ENCODE peak calls at places on chromosomes 16 and 17, in six cellular contexts. One of them, this sample, is unnamed.

GRCh38 chr16:28092721-28093382 is 29.3 kb upstream of the GSG1L start:
- DNase-seq in CD8-positive, alpha-beta T cell: no peak
- DNase-seq in osteocyte: no peak
- DNase-seq in astrocyte of the spinal cord: no peak
- DNase-seq in DND-41: no peak
- DNase-seq in A549: no peak
- DNase-seq in this sample: no peak

GRCh38 chr17:81556175-81556691 is 4.1 kb upstream of the FAAP100 start:
- DNase-seq in CD8-positive, alpha-beta T cell: no peak
- DNase-seq in osteocyte: no peak
- DNase-seq in astrocyte of the spinal cord: no peak
- DNase-seq in DND-41: no peak
- DNase-seq in A549: no peak
- DNase-seq in this sample: no peak

GRCh38 chr17:73571524-73572130 is 72.6 kb downstream of the SDK2 start:
- DNase-seq in CD8-positive, alpha-beta T cell: no peak
- DNase-seq in osteocyte: no peak
- DNase-seq in astrocyte of the spinal cord: no peak
- DNase-seq in DND-41: no peak
- DNase-seq in A549: no peak
- DNase-seq in this sample: no peak

GRCh38 chr17:80124351-80124981 is 22.5 kb downstream of the EIF4A3 start:
- DNase-seq in CD8-positive, alpha-beta T cell: no peak
- DNase-seq in osteocyte: no peak
- DNase-seq in astrocyte of the spinal cord: peak
- DNase-seq in DND-41: no peak
- DNase-seq in A549: peak
- DNase-seq in this sample: peak

GRCh38 chr16:24980077-24980793 is 34.9 kb downstream of the ARHGAP17 start:
- DNase-seq in CD8-positive, alpha-beta T cell: no peak
- DNase-seq in osteocyte: no peak
- DNase-seq in astrocyte of the spinal cord: no peak
- DNase-seq in DND-41: no peak
- DNase-seq in A549: no peak
- DNase-seq in this sample: peak

GRCh38 chr16:2486645-2487516 is 12.0 kb downstream of the TBC1D24 start:
- DNase-seq in CD8-positive, alpha-beta T cell: peak
- DNase-seq in osteocyte: no peak
- DNase-seq in astrocyte of the spinal cord: no peak
- DNase-seq in DND-41: no peak
- DNase-seq in A549: no peak
- DNase-seq in this sample: peak

GRCh38 chr16:17395849-17396480 is 74.8 kb downstream of the XYLT1 start:
- DNase-seq in CD8-positive, alpha-beta T cell: no peak
- DNase-seq in osteocyte: no peak
- DNase-seq in astrocyte of the spinal cord: no peak
- DNase-seq in DND-41: no peak
- DNase-seq in A549: no peak
- DNase-seq in this sample: no peak

GRCh38 chr17:61209524-61209923 is 190.1 kb upstream of the TBX2 start:
- DNase-seq in CD8-positive, alpha-beta T cell: no peak
- DNase-seq in osteocyte: no peak
- DNase-seq in astrocyte of the spinal cord: no peak
- DNase-seq in DND-41: no peak
- DNase-seq in A549: no peak
- DNase-seq in this sample: no peak

GRCh38 chr16:4087099-4087885 is 28.9 kb downstream of the ADCY9 start:
- DNase-seq in CD8-positive, alpha-beta T cell: no peak
- DNase-seq in osteocyte: no peak
- DNase-seq in astrocyte of the spinal cord: no peak
- DNase-seq in DND-41: no peak
- DNase-seq in A549: no peak
- DNase-seq in this sample: no peak

GRCh38 chr17:44198721-44199552 is 747 bp downstream of the ATXN7L3 start:
- DNase-seq in CD8-positive, alpha-beta T cell: peak
- DNase-seq in osteocyte: no peak
- DNase-seq in astrocyte of the spinal cord: peak
- DNase-seq in DND-41: peak
- DNase-seq in A549: peak
- DNase-seq in this sample: peak

GRCh38 chr16:57536306-57537193 is at the start of gene CCDC102A:
- DNase-seq in CD8-positive, alpha-beta T cell: peak
- DNase-seq in osteocyte: peak
- DNase-seq in astrocyte of the spinal cord: peak
- DNase-seq in DND-41: peak
- DNase-seq in A549: no peak
- DNase-seq in this sample: peak

GRCh38 chr16:28596840-28597691 is at the start of gene SULT1A2:
- DNase-seq in CD8-positive, alpha-beta T cell: no peak
- DNase-seq in osteocyte: no peak
- DNase-seq in astrocyte of the spinal cord: no peak
- DNase-seq in DND-41: no peak
- DNase-seq in A549: no peak
- DNase-seq in this sample: no peak

GRCh38 chr17:51651513-51652298 is 391.4 kb downstream of the UTP18 start:
- DNase-seq in CD8-positive, alpha-beta T cell: no peak
- DNase-seq in osteocyte: no peak
- DNase-seq in astrocyte of the spinal cord: no peak
- DNase-seq in DND-41: no peak
- DNase-seq in A549: no peak
- DNase-seq in this sample: no peak

GRCh38 chr16:69114346-69114975 is 9.0 kb downstream of the HAS3 start:
- DNase-seq in CD8-positive, alpha-beta T cell: no peak
- DNase-seq in osteocyte: no peak
- DNase-seq in astrocyte of the spinal cord: no peak
- DNase-seq in DND-41: no peak
- DNase-seq in A549: no peak
- DNase-seq in this sample: no peak

GRCh38 chr17:13939222-13939621 is 130.1 kb upstream of the COX10 start:
- DNase-seq in CD8-positive, alpha-beta T cell: no peak
- DNase-seq in osteocyte: no peak
- DNase-seq in astrocyte of the spinal cord: no peak
- DNase-seq in DND-41: no peak
- DNase-seq in A549: no peak
- DNase-seq in this sample: no peak

DNA sequence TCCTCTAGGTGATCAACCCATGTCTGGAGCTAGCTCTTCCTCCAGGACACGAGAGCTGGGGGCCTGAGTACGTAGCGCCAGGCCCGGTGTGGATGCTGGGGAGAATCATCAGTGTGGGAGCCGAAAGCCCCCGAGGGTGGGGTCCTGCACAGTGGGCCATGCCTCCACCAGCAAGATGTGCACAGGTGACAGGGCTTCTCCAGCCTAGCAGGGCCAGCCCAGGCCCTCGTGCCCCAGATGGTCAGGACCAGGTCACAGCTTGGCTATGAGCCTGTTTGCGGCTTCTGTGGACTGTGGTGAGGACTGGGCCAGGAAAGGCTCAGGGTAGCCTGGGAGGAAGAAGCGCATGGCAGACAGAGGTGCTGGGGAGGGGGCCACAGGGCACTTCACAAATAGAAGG is 7.8 kb downstream of the MPG start:
- DNase-seq in CD8-positive, alpha-beta T cell: no peak
- DNase-seq in osteocyte: no peak
- DNase-seq in astrocyte of the spinal cord: no peak
- DNase-seq in DND-41: no peak
- DNase-seq in A549: no peak
- DNase-seq in this sample: no peak
- TF ChIP-seq CTCF in CD8-positive, alpha-beta T cell: no peak
- TF ChIP-seq CTCF in osteocyte: no peak
- TF ChIP-seq CTCF in astrocyte of the spinal cord: no peak
- TF ChIP-seq CTCF in DND-41: no peak
- TF ChIP-seq CTCF in A549: no peak
- TF ChIP-seq CTCF in this sample: no peak

GRCh38 chr17:22694362-22695227 is 1002.3 kb downstream of the KCNJ18 start:
- DNase-seq in CD8-positive, alpha-beta T cell: no peak
- DNase-seq in osteocyte: peak
- DNase-seq in astrocyte of the spinal cord: no peak
- DNase-seq in DND-41: no peak
- DNase-seq in A549: no peak
- DNase-seq in this sample: no peak
- TF ChIP-seq CTCF in CD8-positive, alpha-beta T cell: no peak
- TF ChIP-seq CTCF in osteocyte: no peak
- TF ChIP-seq CTCF in astrocyte of the spinal cord: peak
- TF ChIP-seq CTCF in DND-41: peak
- TF ChIP-seq CTCF in A549: peak
- TF ChIP-seq CTCF in this sample: no peak

GRCh38 chr17:75516619-75517276 is 420 bp downstream of the TSEN54 start:
- DNase-seq in CD8-positive, alpha-beta T cell: peak
- DNase-seq in osteocyte: no peak
- DNase-seq in astrocyte of the spinal cord: no peak
- DNase-seq in DND-41: peak
- DNase-seq in A549: peak
- DNase-seq in this sample: no peak

GRCh38 chr17:75518201-75518600 is 1.9 kb downstream of the TSEN54 start:
- DNase-seq in CD8-positive, alpha-beta T cell: peak
- DNase-seq in osteocyte: no peak
- DNase-seq in astrocyte of the spinal cord: no peak
- DNase-seq in DND-41: peak
- DNase-seq in A549: no peak
- DNase-seq in this sample: peak

GRCh38 chr17:75521290-75521689 is 4.2 kb upstream of the LLGL2 start:
- DNase-seq in CD8-positive, alpha-beta T cell: no peak
- DNase-seq in osteocyte: no peak
- DNase-seq in astrocyte of the spinal cord: no peak
- DNase-seq in DND-41: no peak
- DNase-seq in A549: no peak
- DNase-seq in this sample: no peak

GRCh38 chr17:75517277-75517865 is 1.0 kb downstream of the TSEN54 start:
- DNase-seq in CD8-positive, alpha-beta T cell: peak
- DNase-seq in osteocyte: no peak
- DNase-seq in astrocyte of the spinal cord: no peak
- DNase-seq in DND-41: peak
- DNase-seq in A549: peak
- DNase-seq in this sample: no peak

DNA sequence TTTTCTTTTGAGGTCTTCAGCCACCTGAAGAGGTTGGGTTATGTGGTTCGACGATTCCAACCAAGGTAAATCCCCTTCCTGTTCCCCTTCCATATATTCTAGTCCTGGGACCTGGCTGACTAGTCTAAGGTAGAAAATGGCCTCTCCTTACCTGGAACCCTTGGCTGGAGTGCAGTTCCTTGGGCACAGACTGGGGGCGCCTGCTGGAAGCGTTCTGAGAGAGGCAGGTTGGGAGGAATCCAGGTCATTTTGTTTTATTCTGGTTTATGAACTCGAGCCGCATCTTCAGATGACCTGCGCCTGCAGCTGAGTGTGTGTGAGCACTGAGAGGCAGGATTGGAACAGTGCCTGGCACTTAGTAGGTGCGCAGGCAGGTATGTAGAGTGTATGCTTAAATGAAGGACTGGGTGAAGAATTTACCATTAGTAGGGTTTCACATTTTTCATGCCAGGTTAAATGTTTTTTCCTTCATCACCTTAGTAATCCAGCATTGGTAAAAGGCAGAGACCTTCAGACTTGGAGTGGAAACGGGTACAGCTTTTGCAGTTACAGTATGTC is 2.7 kb downstream of the TSEN54 start:
- DNase-seq in CD8-positive, alpha-beta T cell: no peak
- DNase-seq in osteocyte: no peak
- DNase-seq in astrocyte of the spinal cord: no peak
- DNase-seq in DND-41: no peak
- DNase-seq in A549: no peak
- DNase-seq in this sample: no peak
- TF ChIP-seq CTCF in CD8-positive, alpha-beta T cell: no peak
- TF ChIP-seq CTCF in osteocyte: no peak
- TF ChIP-seq CTCF in astrocyte of the spinal cord: no peak
- TF ChIP-seq CTCF in DND-41: peak
- TF ChIP-seq CTCF in A549: no peak
- TF ChIP-seq CTCF in this sample: no peak

GRCh38 chr16:10579965-10580918 is at the start of gene EMP2:
- DNase-seq in CD8-positive, alpha-beta T cell: no peak
- DNase-seq in osteocyte: no peak
- DNase-seq in astrocyte of the spinal cord: peak
- DNase-seq in DND-41: no peak
- DNase-seq in A549: peak
- DNase-seq in this sample: peak
- TF ChIP-seq CTCF in CD8-positive, alpha-beta T cell: no peak
- TF ChIP-seq CTCF in osteocyte: peak
- TF ChIP-seq CTCF in astrocyte of the spinal cord: peak
- TF ChIP-seq CTCF in DND-41: no peak
- TF ChIP-seq CTCF in A549: peak
- TF ChIP-seq CTCF in this sample: peak

GRCh38 chr17:33712120-33712519 is 419.0 kb upstream of the ASIC2 start:
- DNase-seq in CD8-positive, alpha-beta T cell: no peak
- DNase-seq in osteocyte: no peak
- DNase-seq in astrocyte of the spinal cord: no peak
- DNase-seq in DND-41: no peak
- DNase-seq in A549: no peak
- DNase-seq in this sample: no peak
- TF ChIP-seq CTCF in CD8-positive, alpha-beta T cell: no peak
- TF ChIP-seq CTCF in osteocyte: no peak
- TF ChIP-seq CTCF in astrocyte of the spinal cord: no peak
- TF ChIP-seq CTCF in DND-41: peak
- TF ChIP-seq CTCF in A549: no peak
- TF ChIP-seq CTCF in this sample: no peak

GRCh38 chr17:47895856-47896671 is at the start of gene SP2:
- DNase-seq in CD8-positive, alpha-beta T cell: peak
- DNase-seq in osteocyte: peak
- DNase-seq in astrocyte of the spinal cord: peak
- DNase-seq in DND-41: peak
- DNase-seq in A549: peak
- DNase-seq in this sample: peak
- TF ChIP-seq CTCF in CD8-positive, alpha-beta T cell: no peak
- TF ChIP-seq CTCF in osteocyte: peak
- TF ChIP-seq CTCF in astrocyte of the spinal cord: no peak
- TF ChIP-seq CTCF in DND-41: peak
- TF ChIP-seq CTCF in A549: no peak
- TF ChIP-seq CTCF in this sample: no peak

DNA sequence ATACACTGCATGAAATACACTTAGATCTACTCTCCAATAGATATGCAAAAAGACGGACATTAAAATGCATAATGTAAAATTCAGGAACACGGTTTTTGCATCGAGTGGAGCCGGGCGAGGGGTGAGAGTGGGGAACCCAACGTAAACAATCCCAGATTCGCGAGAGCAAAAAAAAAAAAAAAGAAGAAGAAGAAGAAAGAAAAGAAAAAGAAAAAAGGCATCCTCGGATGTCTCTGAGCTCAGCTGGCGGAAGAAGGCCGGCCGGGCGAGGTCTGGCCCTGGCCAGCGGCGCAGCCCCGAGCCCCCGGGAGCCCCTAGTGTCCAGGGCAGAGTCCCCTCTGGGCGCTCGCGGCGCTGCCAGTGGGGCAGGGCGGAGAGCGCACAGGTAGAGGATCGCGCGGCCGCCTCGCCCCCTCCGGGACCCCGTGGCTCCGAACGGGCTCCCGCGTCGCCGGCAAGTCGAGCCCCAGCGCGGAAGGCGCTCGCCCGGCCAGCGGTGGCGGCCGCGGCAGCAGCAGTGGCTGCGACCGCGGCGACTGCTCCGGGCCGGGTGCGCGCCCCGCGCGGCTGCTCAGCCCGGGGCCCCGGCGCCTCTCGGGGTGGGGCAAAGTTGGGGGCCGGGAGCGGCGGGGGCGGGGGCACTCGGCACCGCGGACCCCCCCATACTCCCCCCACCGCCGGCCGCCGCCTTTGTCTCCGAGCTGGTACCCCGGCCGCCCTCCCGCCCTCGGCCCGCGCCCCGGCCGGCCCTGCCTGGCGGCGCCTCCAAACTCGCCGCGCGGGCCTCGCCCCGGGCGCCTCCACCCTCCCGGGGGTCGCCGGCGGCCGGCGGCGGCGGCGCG is 9.7 kb upstream of the ZFHX3 start:
- DNase-seq in CD8-positive, alpha-beta T cell: no peak
- DNase-seq in osteocyte: no peak
- DNase-seq in astrocyte of the spinal cord: no peak
- DNase-seq in DND-41: peak
- DNase-seq in A549: no peak
- DNase-seq in this sample: peak
- TF ChIP-seq CTCF in CD8-positive, alpha-beta T cell: no peak
- TF ChIP-seq CTCF in osteocyte: peak
- TF ChIP-seq CTCF in astrocyte of the spinal cord: no peak
- TF ChIP-seq CTCF in DND-41: peak
- TF ChIP-seq CTCF in A549: peak
- TF ChIP-seq CTCF in this sample: peak